ENCODE peak calls at places on chromosome 16, in five cellular contexts. H, Y, P, I and E are unnamed samples.

GRCh38 chr16:1363501-1364041 is 11.8 kb downstream of the GNPTG start:
- DNase-seq in H (peak; percentile 51), I (peak; percentile 58), Y (no peak), P (peak; percentile 77), E (peak; percentile 73)

GRCh38 chr16:67312450-67313118 is 14.0 kb downstream of the KCTD19 start:
- DNase-seq in H (peak; percentile 69), P (no peak), I (no peak), Y (no peak), E (no peak)

GRCh38 chr16:68992521-68992920 is 112.9 kb upstream of the HAS3 start:
- DNase-seq in P (no peak), H (peak; percentile 78), Y (no peak), I (no peak), E (no peak)

GRCh38 chr16:66007717-66008116 is 358.8 kb upstream of the CDH5 start:
- DNase-seq in I (no peak), P (no peak), Y (no peak), H (peak; percentile 92), E (peak; percentile 45)

GRCh38 chr16:21727344-21727743 is 63.6 kb downstream of the OTOA start:
- DNase-seq in I (no peak), P (no peak), H (no peak), Y (no peak), E (peak; percentile 10)

GRCh38 chr16:8962393-8963009 is 1.2 kb downstream of the USP7 start:
- DNase-seq in I (peak; percentile 44), P (peak; percentile 52), H (peak; percentile 42), Y (no peak), E (peak; percentile 88)

GRCh38 chr16:24789881-24790280 is 55.9 kb upstream of the SLC5A11 start:
- DNase-seq in P (no peak), Y (no peak), I (no peak), H (no peak), E (no peak)

GRCh38 chr16:71564377-71564967 is 12.4 kb downstream of the TAT start:
- DNase-seq in I (no peak), H (no peak), Y (no peak), P (no peak), E (peak; percentile 99)

GRCh38 chr16:59633996-59634579 is 900.0 kb upstream of the GOT2 start:
- DNase-seq in Y (peak; percentile 55), P (no peak), I (no peak), H (peak; percentile 80), E (no peak)

GRCh38 chr16:74271879-74272278 is 24.7 kb upstream of the PSMD7 start:
- DNase-seq in I (no peak), P (no peak), H (no peak), Y (no peak), E (no peak)

GRCh38 chr16:165218-165538 is 600 bp upstream of the HBM start:
- DNase-seq in P (no peak), I (no peak), H (no peak), Y (no peak), E (no peak)

GRCh38 chr16:79776243-79776884 is 175.8 kb upstream of the MAF start:
- DNase-seq in Y (no peak), P (peak; percentile 19), H (peak; percentile 64), I (no peak), E (no peak)

GRCh38 chr16:64278196-64278595 is 843.7 kb downstream of the CDH11 start:
- DNase-seq in Y (no peak), I (no peak), P (no peak), H (peak; percentile 38), E (no peak)

GRCh38 chr16:74903882-74904678 is 80.8 kb downstream of the WDR59 start:
- DNase-seq in P (peak; percentile 7), H (no peak), I (no peak), Y (no peak), E (no peak)

GRCh38 chr16:28218109-28218508 is 6.3 kb upstream of the XPO6 start:
- DNase-seq in H (peak; percentile 78), Y (no peak), P (peak; percentile 13), I (peak; percentile 69), E (peak; percentile 77)

GRCh38 chr16:71404364-71404763 is 37.5 kb downstream of the TLE7 start:
- DNase-seq in Y (no peak), H (no peak), P (no peak), I (no peak), E (no peak)

GRCh38 chr16:50296807-50297206 is 30.5 kb downstream of the ADCY7 start:
- DNase-seq in P (no peak), Y (no peak), H (no peak), I (no peak), E (no peak)

GRCh38 chr16:57882797-57883196 is 80.5 kb upstream of the KIFC3 start:
- DNase-seq in H (peak; percentile 46), I (no peak), P (no peak), Y (no peak), E (no peak)

GRCh38 chr16:54136276-54136625 is 150.3 kb downstream of the IRX3 start:
- DNase-seq in I (peak; percentile 58), P (no peak), Y (peak; percentile 32), H (no peak), E (no peak)

GRCh38 chr16:19861811-19862327 is 22.8 kb downstream of the GPRC5B start:
- DNase-seq in I (no peak), H (no peak), P (no peak), Y (no peak), E (no peak)

GRCh38 chr16:56732832-56733231 is 2.9 kb downstream of the NUP93 start:
- DNase-seq in H (no peak), P (no peak), I (no peak), Y (no peak), E (peak; percentile 52)
- H3K4me3 ChIP-seq in H (no peak overlapping the region), P (no peak overlapping the region), I (no peak overlapping the region), Y (no peak overlapping the region), E (no peak overlapping the region)

GRCh38 chr16:10220942-10221341 is 38.7 kb upstream of the GRIN2A start:
- DNase-seq in I (no peak), P (no peak), H (no peak), Y (no peak), E (no peak)
- H3K4me3 ChIP-seq in I (no peak overlapping the region), P (no peak overlapping the region), H (no peak overlapping the region), Y (no peak overlapping the region), E (no peak overlapping the region)

GRCh38 chr16:27046958-27047357 is 19.8 kb upstream of the C16orf82 start:
- DNase-seq in P (no peak), Y (no peak), H (no peak), I (no peak), E (no peak)
- H3K4me3 ChIP-seq in P (no peak overlapping the region), Y (no peak overlapping the region), H (no peak overlapping the region), I (no peak overlapping the region), E (no peak overlapping the region)

DNA sequence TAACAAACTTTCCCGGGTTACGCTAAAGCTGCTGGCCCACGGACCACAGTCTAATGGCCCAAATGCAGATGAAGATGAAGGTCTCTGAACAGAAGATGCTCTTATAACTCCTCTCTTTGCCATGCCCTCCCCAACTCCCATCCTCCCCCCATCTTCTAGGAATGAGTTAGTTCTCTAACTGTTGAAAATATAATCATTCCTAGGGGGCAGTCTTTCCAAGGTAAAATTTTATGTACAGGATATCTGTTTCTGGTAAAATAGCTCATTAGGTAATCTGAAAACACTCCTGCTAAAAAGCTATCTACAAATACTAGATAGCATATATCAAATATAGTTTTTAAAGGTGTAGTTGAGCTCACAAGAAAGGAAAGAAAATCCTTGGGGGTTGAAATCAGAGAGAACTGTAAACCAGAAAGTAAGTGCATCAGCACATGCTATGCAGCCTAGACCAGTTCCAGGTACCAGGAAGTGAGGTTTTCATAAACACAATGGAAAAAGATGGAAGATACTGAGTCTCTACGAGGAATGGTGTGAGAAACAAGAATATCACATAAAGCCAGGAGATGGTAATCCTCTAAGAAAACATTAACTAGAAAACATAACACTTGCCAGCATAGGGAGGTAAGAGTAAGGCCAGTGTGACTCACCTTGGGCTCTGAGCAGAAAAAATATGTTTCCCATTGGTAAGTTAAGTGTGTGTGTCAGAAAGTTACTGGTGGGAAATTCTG is 38.1 kb downstream of the CMC2 start:
- DNase-seq in P (no peak), Y (peak; percentile 34), H (peak; percentile 28), I (no peak), E (no peak)
- H3K4me3 ChIP-seq in P (no peak overlapping the region), Y (no peak overlapping the region), H (no peak overlapping the region), I (no peak overlapping the region), E (no peak overlapping the region)